ENCODE peak calls at places on chromosomes 1 and 21, in seven cellular contexts. T is neural crest cell, Y is brain microvascular endothelial cell, D is pancreas, K is astrocyte of the cerebellum, A is upper lobe of right lung, G is LNCaP clone FGC. B is an unnamed sample.

GRCh38 chr21:44354001-44354405 is 582 bp downstream of the TRPM2 start:
- DNase-seq in A (peak), D (no peak), G (no peak), K (no peak), T (no peak), Y (no peak), B (no peak)

GRCh38 chr1:151406176-151406575 is 6.8 kb downstream of the PSMB4 start:
- DNase-seq in K (no peak), Y (no peak), G (no peak), D (no peak), T (no peak), A (no peak), B (no peak)

GRCh38 chr1:111030590-111030989 is 66.9 kb upstream of the LRIF1 start:
- DNase-seq in Y (peak), D (no peak), T (peak), A (no peak), K (peak), G (peak), B (peak)

GRCh38 chr1:53274026-53274425 is 35.7 kb upstream of the MAGOH start:
- DNase-seq in T (no peak), A (no peak), K (no peak), Y (no peak), G (no peak), D (no peak), B (no peak)

GRCh38 chr1:71087060-71087459 is 6.2 kb upstream of the ZRANB2 start:
- DNase-seq in Y (no peak), D (no peak), A (no peak), K (no peak), T (no peak), G (no peak), B (no peak)

GRCh38 chr1:208782186-208782585 is 538.0 kb upstream of the PLXNA2 start:
- DNase-seq in T (no peak), K (no peak), D (no peak), A (no peak), G (no peak), Y (no peak), B (no peak)

GRCh38 chr1:111690306-111690617 is 48.9 kb downstream of the INKA2 start:
- DNase-seq in D (no peak), A (no peak), G (peak), K (peak), T (no peak), Y (peak), B (peak)

GRCh38 chr1:205062319-205062718 is 19.3 kb downstream of the CNTN2 start:
- DNase-seq in A (peak), G (no peak), K (no peak), T (no peak), Y (no peak), D (no peak), B (no peak)

GRCh38 chr1:212613440-212614335 is 5.1 kb downstream of the ATF3 start:
- DNase-seq in A (no peak), G (no peak), T (no peak), D (no peak), K (no peak), Y (no peak), B (no peak)

GRCh38 chr1:184827600-184828368 is 73.1 kb upstream of the EDEM3 start:
- DNase-seq in T (no peak), D (no peak), K (peak), G (no peak), Y (peak), A (no peak), B (peak)

GRCh38 chr1:154350383-154350782 is 25.1 kb downstream of the ATP8B2 start:
- DNase-seq in K (no peak), Y (no peak), T (no peak), G (no peak), A (no peak), D (no peak), B (no peak)

GRCh38 chr1:100606438-100606837 is 68.5 kb downstream of the GPR88 start:
- DNase-seq in G (peak), Y (peak), A (no peak), K (no peak), T (no peak), D (no peak), B (no peak)

GRCh38 chr1:172824199-172824598 is 165.3 kb downstream of the FASLG start:
- DNase-seq in G (no peak), K (peak), D (no peak), A (no peak), Y (no peak), T (no peak), B (no peak)

GRCh38 chr1:209840611-209841010 is 12.8 kb downstream of the UTP25 start:
- DNase-seq in Y (no peak), G (no peak), A (no peak), T (no peak), K (no peak), D (no peak), B (no peak)
- TF ChIP-seq CTCF in Y (no peak), G (no peak), A (no peak), T (no peak), K (no peak), D (no peak), B (no peak)

DNA sequence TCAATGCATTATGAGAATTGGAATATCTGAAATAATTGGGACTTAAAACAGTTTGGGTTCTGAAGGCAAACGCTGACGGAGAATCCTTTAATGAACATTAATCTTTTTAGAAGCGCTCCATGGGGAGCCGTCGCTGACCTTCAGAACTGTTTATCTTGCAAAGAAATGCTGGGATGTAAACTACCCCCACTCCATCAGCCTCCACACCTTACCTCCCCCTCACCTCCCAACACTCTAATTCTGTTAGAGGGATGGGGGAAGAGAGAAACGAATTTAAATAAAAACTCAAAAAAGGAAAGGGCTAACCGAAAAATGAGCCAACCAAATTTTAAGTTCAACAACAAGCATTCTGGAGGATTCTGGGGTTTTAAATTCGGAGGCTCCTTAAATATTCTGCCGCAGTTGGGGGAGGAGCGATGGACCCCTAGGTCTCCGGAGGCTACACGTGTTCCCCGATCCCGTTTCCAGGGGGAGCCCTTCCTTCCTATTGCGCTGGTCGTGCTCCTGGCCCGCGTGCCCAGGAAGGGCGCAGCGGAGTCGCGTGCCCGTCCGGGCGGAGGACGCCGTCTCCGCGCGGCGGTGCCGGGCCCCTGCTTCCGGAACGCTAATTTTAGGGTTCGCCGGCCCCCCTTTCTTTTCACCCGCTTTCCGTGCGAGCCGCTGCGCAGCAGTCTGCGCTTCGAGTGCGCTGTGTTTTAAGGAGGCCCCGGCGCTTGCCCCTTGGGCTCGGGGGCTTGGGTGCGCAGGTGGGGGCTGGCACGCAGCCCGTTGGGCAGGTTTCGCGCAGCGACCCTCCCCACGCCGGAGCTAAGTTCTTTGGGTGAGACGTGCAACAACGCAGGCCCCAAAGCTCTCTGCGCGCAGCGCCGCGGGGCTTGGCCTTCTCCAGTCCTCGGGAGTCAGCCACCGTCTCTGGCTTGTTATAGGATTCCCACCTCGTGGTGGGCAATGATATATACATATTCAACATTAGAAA is 43.8 kb upstream of the DNAJC6 start:
- DNase-seq in Y (peak), G (no peak), K (no peak), A (no peak), D (peak), T (peak), B (no peak)
- TF ChIP-seq CTCF in Y (peak), G (no peak), K (peak), A (peak), D (no peak), T (peak), B (peak)

GRCh38 chr1:68321084-68321685 is 88.9 kb upstream of the WLS start:
- DNase-seq in T (peak), Y (peak), D (peak), A (peak), K (peak), G (no peak), B (no peak)
- TF ChIP-seq CTCF in T (peak), Y (peak), D (peak), A (peak), K (peak), G (peak), B (peak)

GRCh38 chr1:147781056-147781471 is 20.7 kb upstream of the GJA5 start:
- DNase-seq in A (no peak), T (no peak), K (no peak), Y (no peak), D (no peak), G (no peak), B (no peak)
- TF ChIP-seq CTCF in A (no peak), T (no peak), K (no peak), Y (no peak), D (no peak), G (no peak), B (no peak)

DNA sequence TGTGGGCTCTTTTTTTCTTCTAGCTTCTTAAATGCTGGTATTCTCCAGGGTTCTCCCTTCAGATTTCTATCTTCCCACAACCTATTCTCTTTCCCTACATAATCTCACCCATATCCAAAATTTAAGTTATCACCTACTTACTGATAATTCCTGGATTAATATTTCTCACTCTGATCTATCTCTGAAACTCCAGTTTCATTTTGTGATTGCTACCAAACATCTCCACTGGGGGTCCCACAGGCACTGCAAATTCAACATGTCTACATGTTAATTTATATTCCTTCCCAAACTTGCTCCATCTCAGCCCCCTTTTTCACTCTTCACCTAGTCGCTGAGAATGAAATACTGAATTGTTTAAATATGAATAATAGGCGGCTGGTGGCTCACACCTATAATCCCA is 9.9 kb upstream of the C1orf141 start:
- DNase-seq in K (no peak), T (no peak), Y (no peak), D (no peak), G (no peak), A (no peak), B (no peak)
- TF ChIP-seq CTCF in K (peak), T (peak), Y (peak), D (no peak), G (peak), A (no peak), B (peak)

GRCh38 chr1:56099766-56100165 is 479.6 kb downstream of the PLPP3 start:
- DNase-seq in G (no peak), T (no peak), Y (no peak), A (no peak), K (no peak), D (no peak), B (no peak)
- TF ChIP-seq CTCF in G (no peak), T (no peak), Y (no peak), A (no peak), K (no peak), D (no peak), B (no peak)

GRCh38 chr1:5099018-5099417 is 444.6 kb downstream of the AJAP1 start:
- DNase-seq in Y (no peak), D (no peak), K (no peak), T (no peak), G (no peak), A (no peak), B (no peak)

GRCh38 chr1:5099558-5099957 is 445.1 kb downstream of the AJAP1 start:
- DNase-seq in K (no peak), D (no peak), T (no peak), G (peak), A (no peak), Y (no peak), B (no peak)
- TF ChIP-seq CTCF in K (no peak), D (no peak), T (no peak), G (peak), A (no peak), Y (no peak), B (no peak)